ENCODE peak calls at places on chromosomes 16 and 17, in seven cellular contexts. One of them, this sample, is unnamed. For H3K4me1, the result is how much of the 10 kb centered on the place peaks cover.

GRCh38 chr17:63987616-63988478 is 10.3 kb upstream of the PRR29 start:
- DNase-seq in SK-N-SH: no peak
- DNase-seq in K562: no peak
- DNase-seq in HCT116: no peak
- DNase-seq in H1: no peak
- DNase-seq in GM12878: no peak
- DNase-seq in HepG2: no peak
- DNase-seq in this sample: no peak

GRCh38 chr16:46911650-46912049 is 27.5 kb downstream of the GPT2 start:
- DNase-seq in SK-N-SH: no peak
- DNase-seq in K562: no peak
- DNase-seq in HCT116: no peak
- DNase-seq in H1: no peak
- DNase-seq in GM12878: no peak
- DNase-seq in HepG2: no peak
- DNase-seq in this sample: no peak

GRCh38 chr17:48735057-48735341 is 6.4 kb upstream of the HOXB13 start:
- DNase-seq in SK-N-SH: no peak
- DNase-seq in K562: no peak
- DNase-seq in HCT116: no peak
- DNase-seq in H1: no peak
- DNase-seq in GM12878: no peak
- DNase-seq in HepG2: no peak
- DNase-seq in this sample: no peak

GRCh38 chr16:81158964-81159363 is 62.8 kb upstream of the GCSH start:
- DNase-seq in SK-N-SH: no peak
- DNase-seq in K562: no peak
- DNase-seq in HCT116: no peak
- DNase-seq in H1: no peak
- DNase-seq in GM12878: no peak
- DNase-seq in HepG2: peak
- DNase-seq in this sample: no peak

GRCh38 chr17:79991140-79991923 is 44.3 kb downstream of the TBC1D16 start:
- DNase-seq in SK-N-SH: peak
- DNase-seq in K562: peak
- DNase-seq in HCT116: peak
- DNase-seq in H1: peak
- DNase-seq in GM12878: no peak
- DNase-seq in HepG2: peak
- DNase-seq in this sample: peak

GRCh38 chr17:76683011-76683755 is 27.6 kb downstream of the MXRA7 start:
- DNase-seq in SK-N-SH: peak
- DNase-seq in K562: peak
- DNase-seq in HCT116: no peak
- DNase-seq in H1: peak
- DNase-seq in GM12878: no peak
- DNase-seq in HepG2: no peak
- DNase-seq in this sample: no peak

GRCh38 chr17:41989702-41990419 is 23.3 kb downstream of the CNP start:
- DNase-seq in SK-N-SH: no peak
- DNase-seq in K562: no peak
- DNase-seq in HCT116: no peak
- DNase-seq in H1: no peak
- DNase-seq in GM12878: no peak
- DNase-seq in HepG2: peak
- DNase-seq in this sample: no peak

GRCh38 chr16:19284207-19284606 is 1.3 kb upstream of the CLEC19A start:
- DNase-seq in SK-N-SH: no peak
- DNase-seq in K562: no peak
- DNase-seq in HCT116: peak
- DNase-seq in H1: no peak
- DNase-seq in GM12878: no peak
- DNase-seq in HepG2: no peak
- DNase-seq in this sample: no peak

GRCh38 chr17:56690441-56691291 is 97.2 kb downstream of the NOG start:
- DNase-seq in SK-N-SH: no peak
- DNase-seq in K562: no peak
- DNase-seq in HCT116: no peak
- DNase-seq in H1: no peak
- DNase-seq in GM12878: no peak
- DNase-seq in HepG2: no peak
- DNase-seq in this sample: no peak

GRCh38 chr17:45052052-45052772 is 780 bp upstream of the DCAKD start:
- DNase-seq in SK-N-SH: peak
- DNase-seq in K562: peak
- DNase-seq in HCT116: no peak
- DNase-seq in H1: peak
- DNase-seq in GM12878: no peak
- DNase-seq in HepG2: peak
- DNase-seq in this sample: no peak

GRCh38 chr16:65308506-65308905 is 186.6 kb upstream of the CDH11 start:
- DNase-seq in SK-N-SH: no peak
- DNase-seq in K562: no peak
- DNase-seq in HCT116: no peak
- DNase-seq in H1: no peak
- DNase-seq in GM12878: no peak
- DNase-seq in HepG2: no peak
- DNase-seq in this sample: no peak

GRCh38 chr17:28949185-28950016 is 1.9 kb downstream of the PHF12 start:
- DNase-seq in SK-N-SH: peak
- DNase-seq in K562: peak
- DNase-seq in HCT116: no peak
- DNase-seq in H1: peak
- DNase-seq in GM12878: no peak
- DNase-seq in HepG2: no peak
- DNase-seq in this sample: no peak

GRCh38 chr17:72884066-72884465 is 208.4 kb downstream of the SLC39A11 start:
- DNase-seq in SK-N-SH: no peak
- DNase-seq in K562: no peak
- DNase-seq in HCT116: no peak
- DNase-seq in H1: no peak
- DNase-seq in GM12878: no peak
- DNase-seq in HepG2: no peak
- DNase-seq in this sample: no peak

GRCh38 chr17:41619162-41619933 is 5.0 kb downstream of the KRT17 start:
- DNase-seq in SK-N-SH: no peak
- DNase-seq in K562: no peak
- DNase-seq in HCT116: no peak
- DNase-seq in H1: no peak
- DNase-seq in GM12878: no peak
- DNase-seq in HepG2: no peak
- DNase-seq in this sample: no peak

GRCh38 chr17:4087911-4088693 is 54.7 kb downstream of the ZZEF1 start:
- DNase-seq in SK-N-SH: no peak
- DNase-seq in K562: no peak
- DNase-seq in HCT116: no peak
- DNase-seq in H1: no peak
- DNase-seq in GM12878: no peak
- DNase-seq in HepG2: no peak
- DNase-seq in this sample: no peak

GRCh38 chr17:19354123-19354522 is 8.4 kb downstream of the B9D1 start:
- DNase-seq in SK-N-SH: no peak
- DNase-seq in K562: no peak
- DNase-seq in HCT116: peak
- DNase-seq in H1: no peak
- DNase-seq in GM12878: no peak
- DNase-seq in HepG2: no peak
- DNase-seq in this sample: no peak
- TF ChIP-seq YY1 in SK-N-SH: no peak
- TF ChIP-seq YY1 in K562: no peak
- TF ChIP-seq YY1 in HCT116: no peak
- TF ChIP-seq YY1 in H1: no peak
- TF ChIP-seq YY1 in GM12878: no peak
- TF ChIP-seq YY1 in HepG2: no peak
- TF ChIP-seq YY1 in this sample: no peak

GRCh38 chr16:83785455-83785854 is 22.3 kb upstream of the HSBP1 start:
- DNase-seq in SK-N-SH: no peak
- DNase-seq in K562: peak
- DNase-seq in HCT116: no peak
- DNase-seq in H1: no peak
- DNase-seq in GM12878: no peak
- DNase-seq in HepG2: no peak
- DNase-seq in this sample: no peak
- H3K4me1 ChIP-seq in SK-N-SH: under half
- H3K4me1 ChIP-seq in K562: under half
- H3K4me1 ChIP-seq in HCT116: under half
- H3K4me1 ChIP-seq in H1: under half
- H3K4me1 ChIP-seq in GM12878: under half
- H3K4me1 ChIP-seq in HepG2: under half
- H3K4me1 ChIP-seq in this sample: under half

GRCh38 chr17:75564195-75564594 is 23.4 kb upstream of the MYO15B start:
- DNase-seq in SK-N-SH: no peak
- DNase-seq in K562: no peak
- DNase-seq in HCT116: no peak
- DNase-seq in H1: no peak
- DNase-seq in GM12878: no peak
- DNase-seq in HepG2: no peak
- DNase-seq in this sample: no peak

GRCh38 chr17:75566456-75567233 is 21.0 kb upstream of the MYO15B start:
- DNase-seq in SK-N-SH: no peak
- DNase-seq in K562: no peak
- DNase-seq in HCT116: no peak
- DNase-seq in H1: no peak
- DNase-seq in GM12878: no peak
- DNase-seq in HepG2: no peak
- DNase-seq in this sample: no peak

GRCh38 chr17:75565618-75566017 is 22.0 kb upstream of the MYO15B start:
- DNase-seq in SK-N-SH: no peak
- DNase-seq in K562: no peak
- DNase-seq in HCT116: no peak
- DNase-seq in H1: no peak
- DNase-seq in GM12878: no peak
- DNase-seq in HepG2: no peak
- DNase-seq in this sample: no peak

GRCh38 chr17:75563063-75563758 is 24.4 kb upstream of the MYO15B start:
- DNase-seq in SK-N-SH: no peak
- DNase-seq in K562: no peak
- DNase-seq in HCT116: no peak
- DNase-seq in H1: no peak
- DNase-seq in GM12878: no peak
- DNase-seq in HepG2: no peak
- DNase-seq in this sample: no peak

DNA sequence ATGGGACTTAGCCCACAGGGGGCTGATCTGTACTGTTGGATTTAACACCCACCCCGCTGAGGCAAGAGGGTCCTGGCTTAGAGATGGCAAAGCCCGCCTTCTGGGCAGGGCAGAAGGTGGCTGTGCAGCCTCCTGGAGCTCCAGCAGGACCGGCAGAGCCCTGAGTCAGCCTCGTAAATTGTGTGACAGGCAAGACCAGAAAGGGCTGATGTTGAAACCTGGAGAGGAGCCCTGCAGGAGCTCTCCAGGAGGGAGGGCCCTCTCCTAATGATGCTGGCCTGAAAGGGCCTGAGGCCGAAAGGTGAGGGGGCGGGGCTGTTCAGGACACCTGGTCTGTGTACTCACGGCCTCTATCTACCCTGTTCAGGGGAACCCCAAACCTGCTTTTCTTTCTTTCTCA is 22.5 kb upstream of the MYO15B start:
- DNase-seq in SK-N-SH: no peak
- DNase-seq in K562: no peak
- DNase-seq in HCT116: no peak
- DNase-seq in H1: no peak
- DNase-seq in GM12878: no peak
- DNase-seq in HepG2: no peak
- DNase-seq in this sample: no peak
- TF ChIP-seq YY1 in SK-N-SH: no peak
- TF ChIP-seq YY1 in K562: no peak
- TF ChIP-seq YY1 in HCT116: no peak
- TF ChIP-seq YY1 in H1: no peak
- TF ChIP-seq YY1 in GM12878: no peak
- TF ChIP-seq YY1 in HepG2: no peak
- TF ChIP-seq YY1 in this sample: no peak

GRCh38 chr16:20904507-20905079 is 4.0 kb downstream of the LYRM1 start:
- DNase-seq in SK-N-SH: no peak
- DNase-seq in K562: no peak
- DNase-seq in HCT116: peak
- DNase-seq in H1: no peak
- DNase-seq in GM12878: peak
- DNase-seq in HepG2: peak
- DNase-seq in this sample: no peak

GRCh38 chr16:20901441-20902112 is 1.0 kb downstream of the LYRM1 start:
- DNase-seq in SK-N-SH: peak
- DNase-seq in K562: no peak
- DNase-seq in HCT116: no peak
- DNase-seq in H1: peak
- DNase-seq in GM12878: no peak
- DNase-seq in HepG2: peak
- DNase-seq in this sample: peak

GRCh38 chr16:20903889-20904506 is 3.4 kb downstream of the LYRM1 start:
- DNase-seq in SK-N-SH: no peak
- DNase-seq in K562: no peak
- DNase-seq in HCT116: no peak
- DNase-seq in H1: no peak
- DNase-seq in GM12878: no peak
- DNase-seq in HepG2: no peak
- DNase-seq in this sample: no peak

GRCh38 chr16:20902426-20902825 is 1.9 kb downstream of the LYRM1 start:
- DNase-seq in SK-N-SH: no peak
- DNase-seq in K562: no peak
- DNase-seq in HCT116: no peak
- DNase-seq in H1: no peak
- DNase-seq in GM12878: no peak
- DNase-seq in HepG2: no peak
- DNase-seq in this sample: no peak

DNA sequence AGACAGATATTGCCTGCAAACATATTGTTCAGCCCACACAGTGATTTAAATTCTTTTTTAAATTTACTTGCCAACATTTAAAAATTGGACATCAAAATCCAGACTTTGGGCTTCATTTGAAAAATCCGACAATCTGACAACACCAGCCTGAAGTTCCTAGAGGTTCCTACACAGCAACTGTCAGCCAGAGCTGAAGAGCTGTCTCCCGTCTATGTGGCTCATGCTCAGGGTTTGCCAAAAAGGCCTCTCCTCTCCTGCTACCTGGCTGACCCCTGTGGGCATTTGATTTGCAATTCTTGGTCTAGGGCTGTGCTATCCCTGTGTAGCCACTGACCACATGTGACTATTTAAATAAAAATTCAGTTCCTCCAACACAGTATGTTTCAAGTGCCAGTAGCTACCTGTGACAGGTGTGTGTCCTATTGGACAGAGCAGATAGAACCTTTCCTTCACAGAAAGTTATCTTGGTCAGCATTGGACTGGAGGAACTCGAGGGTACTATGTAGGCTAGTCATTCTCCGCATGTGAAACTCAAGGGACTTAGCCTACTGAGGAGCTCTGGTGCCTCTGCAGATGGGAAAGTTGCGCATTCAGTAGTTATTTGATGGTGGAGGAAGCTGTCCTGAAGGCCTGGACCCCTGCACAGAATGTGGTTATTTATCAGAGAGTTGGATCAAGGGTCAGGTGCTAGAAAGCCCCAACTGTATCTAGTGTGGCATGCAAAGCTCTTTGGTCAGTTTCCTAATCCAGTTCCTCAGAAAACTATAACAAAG is 2.7 kb downstream of the LYRM1 start:
- DNase-seq in SK-N-SH: no peak
- DNase-seq in K562: no peak
- DNase-seq in HCT116: no peak
- DNase-seq in H1: no peak
- DNase-seq in GM12878: no peak
- DNase-seq in HepG2: no peak
- DNase-seq in this sample: no peak
- H3K4me1 ChIP-seq in SK-N-SH: under half
- H3K4me1 ChIP-seq in K562: under half
- H3K4me1 ChIP-seq in HCT116: half or more
- H3K4me1 ChIP-seq in H1: under half
- H3K4me1 ChIP-seq in GM12878: under half
- H3K4me1 ChIP-seq in HepG2: half or more
- H3K4me1 ChIP-seq in this sample: under half

This sample was measured in NT2/D1.